ENCODE peak calls at places on chromosomes 4 and X, in four cellular contexts. I is heart right ventricle, U is HFF-Myc, F is AG10803. L is an unnamed sample.

GRCh38 chr4:2286904-2287593 is 25.1 kb upstream of the MXD4 start:
- DNase-seq in F (no peak), I (no peak), U (no peak), L (no peak)

GRCh38 chrX:40176979-40177430 is 79.2 kb upstream of the BCOR start:
- DNase-seq in U (no peak), F (no peak), I (peak), L (no peak)

GRCh38 chr4:10006604-10007435 is 14.5 kb downstream of the SLC2A9 start:
- DNase-seq in F (peak), U (no peak), I (no peak), L (no peak)

GRCh38 chr4:40388248-40388647 is 53.1 kb downstream of the CHRNA9 start:
- DNase-seq in I (no peak), U (no peak), F (no peak), L (no peak)

GRCh38 chr4:47926667-47927258 is 12.4 kb upstream of the NFXL1 start:
- DNase-seq in F (peak), I (peak), U (no peak), L (no peak)

GRCh38 chrX:12423346-12423745 is 285.1 kb downstream of the FRMPD4 start:
- DNase-seq in F (no peak), U (no peak), I (no peak), L (no peak)

GRCh38 chr4:41377196-41377595 is 120.5 kb downstream of the UCHL1 start:
- DNase-seq in I (no peak), F (no peak), U (no peak), L (no peak)

GRCh38 chrX:124033821-124034220 is 72.3 kb downstream of the STAG2 start:
- DNase-seq in I (no peak), F (peak), U (peak), L (no peak)

GRCh38 chr4:174122705-174123104 is 160.8 kb downstream of the FBXO8 start:
- DNase-seq in F (peak), U (no peak), I (no peak), L (no peak)

GRCh38 chrX:123673813-123674212 is 59.0 kb downstream of the THOC2 start:
- DNase-seq in F (no peak), I (no peak), U (no peak), L (no peak)

GRCh38 chrX:136909706-136910564 is 29.4 kb upstream of the RBMX start:
- DNase-seq in F (peak), U (peak), I (peak), L (peak)

GRCh38 chrX:40468033-40468979 is 112.5 kb upstream of the ATP6AP2 start:
- DNase-seq in U (no peak), I (peak), F (peak), L (no peak)

GRCh38 chrX:129875669-129876068 is 30.3 kb upstream of the UTP14A start:
- DNase-seq in I (no peak), U (peak), F (peak), L (peak)

GRCh38 chr4:25993564-25994185 is 79.7 kb downstream of the SMIM20 start:
- DNase-seq in U (no peak), F (no peak), I (peak), L (no peak)

L was measured in BJ.